ENCODE peak calls at places on chromosome X, in eight cellular contexts. One of them, this sample, is unnamed.
A peak's percentile ranks its signal among the peaks of the same experiment; 100 is the strongest.

GRCh38 chrX:7088968-7089615 is 58.4 kb upstream of the STS start:
- DNase-seq in astrocyte of the cerebellum: no peak
- DNase-seq in mucosa of descending colon: no peak
- DNase-seq in fibroblast of lung: no peak
- DNase-seq in spleen: peak; percentile 84
- DNase-seq in psoas muscle: no peak
- DNase-seq in right lobe of liver: peak; percentile 47
- DNase-seq in GM23338: peak; percentile 57
- DNase-seq in this sample: no peak

GRCh38 chrX:27976284-27976683 is 5.0 kb downstream of the DCAF8L1 start:
- DNase-seq in astrocyte of the cerebellum: no peak
- DNase-seq in mucosa of descending colon: no peak
- DNase-seq in fibroblast of lung: peak; percentile 64
- DNase-seq in spleen: no peak
- DNase-seq in psoas muscle: no peak
- DNase-seq in right lobe of liver: no peak
- DNase-seq in GM23338: no peak
- DNase-seq in this sample: peak; percentile 16

GRCh38 chrX:19907794-19908193 is 20.4 kb upstream of the SH3KBP1 start:
- DNase-seq in astrocyte of the cerebellum: no peak
- DNase-seq in mucosa of descending colon: no peak
- DNase-seq in fibroblast of lung: no peak
- DNase-seq in spleen: no peak
- DNase-seq in psoas muscle: no peak
- DNase-seq in right lobe of liver: no peak
- DNase-seq in GM23338: no peak
- DNase-seq in this sample: no peak

GRCh38 chrX:150704030-150704613 is 10.9 kb downstream of the MTMR1 start:
- DNase-seq in astrocyte of the cerebellum: no peak
- DNase-seq in mucosa of descending colon: no peak
- DNase-seq in fibroblast of lung: no peak
- DNase-seq in spleen: no peak
- DNase-seq in psoas muscle: no peak
- DNase-seq in right lobe of liver: no peak
- DNase-seq in GM23338: no peak
- DNase-seq in this sample: peak; percentile 64

GRCh38 chrX:115261148-115261547 is 27.3 kb upstream of the LRCH2 start:
- DNase-seq in astrocyte of the cerebellum: no peak
- DNase-seq in mucosa of descending colon: no peak
- DNase-seq in fibroblast of lung: no peak
- DNase-seq in spleen: no peak
- DNase-seq in psoas muscle: no peak
- DNase-seq in right lobe of liver: no peak
- DNase-seq in GM23338: no peak
- DNase-seq in this sample: no peak

GRCh38 chrX:106726485-106727437 is at the start of gene RNF128:
- DNase-seq in astrocyte of the cerebellum: no peak
- DNase-seq in mucosa of descending colon: peak; percentile 86
- DNase-seq in fibroblast of lung: peak; percentile 13
- DNase-seq in spleen: peak; percentile 66
- DNase-seq in psoas muscle: peak; percentile 72
- DNase-seq in right lobe of liver: peak; percentile 84
- DNase-seq in GM23338: peak; percentile 89
- DNase-seq in this sample: peak; percentile 23

GRCh38 chrX:1074172-1074571 is 138.3 kb downstream of the CRLF2 start:
- DNase-seq in astrocyte of the cerebellum: no peak
- DNase-seq in mucosa of descending colon: no peak
- DNase-seq in fibroblast of lung: no peak
- DNase-seq in spleen: no peak
- DNase-seq in psoas muscle: no peak
- DNase-seq in right lobe of liver: no peak
- DNase-seq in GM23338: no peak
- DNase-seq in this sample: no peak

GRCh38 chrX:54785901-54786300 is 12.2 kb downstream of the ITIH6 start:
- DNase-seq in astrocyte of the cerebellum: no peak
- DNase-seq in mucosa of descending colon: no peak
- DNase-seq in fibroblast of lung: no peak
- DNase-seq in spleen: no peak
- DNase-seq in psoas muscle: no peak
- DNase-seq in right lobe of liver: peak; percentile 52
- DNase-seq in GM23338: peak; percentile 41
- DNase-seq in this sample: no peak

GRCh38 chrX:44529315-44529714 is 13.3 kb downstream of the FUNDC1 start:
- DNase-seq in astrocyte of the cerebellum: no peak
- DNase-seq in mucosa of descending colon: no peak
- DNase-seq in fibroblast of lung: no peak
- DNase-seq in spleen: no peak
- DNase-seq in psoas muscle: no peak
- DNase-seq in right lobe of liver: no peak
- DNase-seq in GM23338: no peak
- DNase-seq in this sample: no peak

GRCh38 chrX:53086464-53086863 is 4.3 kb downstream of the TSPYL2 start:
- DNase-seq in astrocyte of the cerebellum: no peak
- DNase-seq in mucosa of descending colon: no peak
- DNase-seq in fibroblast of lung: no peak
- DNase-seq in spleen: no peak
- DNase-seq in psoas muscle: peak; percentile 86
- DNase-seq in right lobe of liver: peak; percentile 75
- DNase-seq in GM23338: no peak
- DNase-seq in this sample: no peak

GRCh38 chrX:79107891-79108718 is 36.4 kb upstream of the GPR174 start:
- DNase-seq in astrocyte of the cerebellum: no peak
- DNase-seq in mucosa of descending colon: no peak
- DNase-seq in fibroblast of lung: no peak
- DNase-seq in spleen: no peak
- DNase-seq in psoas muscle: no peak
- DNase-seq in right lobe of liver: no peak
- DNase-seq in GM23338: no peak
- DNase-seq in this sample: no peak

GRCh38 chrX:20838477-20838876 is 535.7 kb upstream of the CNKSR2 start:
- DNase-seq in astrocyte of the cerebellum: no peak
- DNase-seq in mucosa of descending colon: no peak
- DNase-seq in fibroblast of lung: no peak
- DNase-seq in spleen: no peak
- DNase-seq in psoas muscle: peak; percentile 20
- DNase-seq in right lobe of liver: no peak
- DNase-seq in GM23338: no peak
- DNase-seq in this sample: no peak

GRCh38 chrX:138748480-138748879 is 37.0 kb upstream of the FGF13 start:
- DNase-seq in astrocyte of the cerebellum: peak; percentile 11
- DNase-seq in mucosa of descending colon: no peak
- DNase-seq in fibroblast of lung: peak; percentile 15
- DNase-seq in spleen: no peak
- DNase-seq in psoas muscle: no peak
- DNase-seq in right lobe of liver: no peak
- DNase-seq in GM23338: peak; percentile 44
- DNase-seq in this sample: peak; percentile 22

GRCh38 chrX:83077606-83078005 is 430.5 kb upstream of the POU3F4 start:
- DNase-seq in astrocyte of the cerebellum: no peak
- DNase-seq in mucosa of descending colon: no peak
- DNase-seq in fibroblast of lung: no peak
- DNase-seq in spleen: no peak
- DNase-seq in psoas muscle: no peak
- DNase-seq in right lobe of liver: no peak
- DNase-seq in GM23338: no peak
- DNase-seq in this sample: no peak

GRCh38 chrX:137982791-137983190 is 416.9 kb downstream of the ZIC3 start:
- DNase-seq in astrocyte of the cerebellum: no peak
- DNase-seq in mucosa of descending colon: no peak
- DNase-seq in fibroblast of lung: no peak
- DNase-seq in spleen: no peak
- DNase-seq in psoas muscle: no peak
- DNase-seq in right lobe of liver: no peak
- DNase-seq in GM23338: no peak
- DNase-seq in this sample: no peak

GRCh38 chrX:100368167-100368566 is 41.9 kb downstream of the PCDH19 start:
- DNase-seq in astrocyte of the cerebellum: no peak
- DNase-seq in mucosa of descending colon: no peak
- DNase-seq in fibroblast of lung: peak; percentile 1
- DNase-seq in spleen: no peak
- DNase-seq in psoas muscle: no peak
- DNase-seq in right lobe of liver: peak; percentile 37
- DNase-seq in GM23338: peak; percentile 49
- DNase-seq in this sample: no peak

GRCh38 chrX:42085836-42086235 is 162.5 kb upstream of the CASK start:
- DNase-seq in astrocyte of the cerebellum: no peak
- DNase-seq in mucosa of descending colon: no peak
- DNase-seq in fibroblast of lung: no peak
- DNase-seq in spleen: no peak
- DNase-seq in psoas muscle: no peak
- DNase-seq in right lobe of liver: no peak
- DNase-seq in GM23338: no peak
- DNase-seq in this sample: no peak

DNA sequence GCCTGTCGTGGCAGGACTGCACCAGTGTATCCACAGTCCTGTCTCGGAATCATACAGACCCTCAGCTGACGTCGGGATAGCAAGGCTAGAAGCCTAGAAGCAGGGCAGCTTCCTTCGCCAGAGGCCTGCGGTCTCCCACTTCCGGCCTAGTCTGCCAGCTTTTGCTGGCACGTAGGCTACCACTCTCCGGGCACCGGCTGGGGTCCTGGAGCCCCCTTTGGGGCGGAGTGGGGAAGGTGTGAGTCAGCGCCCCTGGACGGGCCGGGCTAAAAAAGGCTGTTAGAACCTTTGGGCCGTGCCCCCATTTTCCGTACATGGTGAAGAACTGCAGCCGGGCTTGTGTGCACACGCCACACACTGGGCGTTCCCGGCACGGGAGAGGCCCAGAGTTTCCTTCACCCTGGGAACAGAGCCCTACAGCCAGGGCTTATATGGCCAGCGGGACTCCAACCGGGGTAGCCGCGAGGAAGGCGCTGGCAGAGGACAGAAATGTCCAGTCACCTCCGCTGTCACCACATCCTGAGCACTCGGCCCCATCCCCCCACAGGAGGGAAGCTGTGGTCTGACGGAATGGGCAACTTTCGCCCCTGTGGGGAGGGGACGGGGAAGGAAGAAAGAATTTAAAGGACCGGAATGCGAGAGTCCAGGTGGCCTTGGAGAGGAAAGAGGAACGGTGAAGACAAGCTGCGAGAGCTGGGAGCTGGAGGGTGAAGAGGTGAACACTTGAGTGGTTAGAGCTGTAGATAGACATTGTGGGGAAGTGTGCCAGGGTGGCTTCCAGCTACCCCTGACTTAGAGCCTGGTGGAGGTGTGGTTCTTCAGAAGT is 4.6 kb downstream of the MAGIX start:
- DNase-seq in astrocyte of the cerebellum: peak; percentile 54
- DNase-seq in mucosa of descending colon: peak; percentile 77
- DNase-seq in fibroblast of lung: peak; percentile 85
- DNase-seq in spleen: peak; percentile 91
- DNase-seq in psoas muscle: peak; percentile 85
- DNase-seq in right lobe of liver: no peak
- DNase-seq in GM23338: peak; percentile 49
- DNase-seq in this sample: peak; percentile 87
- H3K4me3 ChIP-seq in astrocyte of the cerebellum: peak overlapping the region; percentile 36
- H3K4me3 ChIP-seq in mucosa of descending colon: no peak overlapping the region
- H3K4me3 ChIP-seq in fibroblast of lung: peak overlapping the region; percentile 50
- H3K4me3 ChIP-seq in spleen: peak overlapping the region; percentile 40
- H3K4me3 ChIP-seq in psoas muscle: peak overlapping the region; percentile 67
- H3K4me3 ChIP-seq in right lobe of liver: no peak overlapping the region
- H3K4me3 ChIP-seq in GM23338: peak overlapping the region; percentile 59
- H3K4me3 ChIP-seq in this sample: peak overlapping the region; percentile 38

GRCh38 chrX:57528670-57529255 is 63.0 kb upstream of the ZXDB start:
- DNase-seq in astrocyte of the cerebellum: no peak
- DNase-seq in mucosa of descending colon: no peak
- DNase-seq in fibroblast of lung: no peak
- DNase-seq in spleen: no peak
- DNase-seq in psoas muscle: no peak
- DNase-seq in right lobe of liver: no peak
- DNase-seq in GM23338: peak; percentile 50
- DNase-seq in this sample: no peak
- TF ChIP-seq CTCF in astrocyte of the cerebellum: no peak
- TF ChIP-seq CTCF in mucosa of descending colon: no peak
- TF ChIP-seq CTCF in fibroblast of lung: peak; percentile 13
- TF ChIP-seq CTCF in spleen: no peak
- TF ChIP-seq CTCF in psoas muscle: peak; percentile 12
- TF ChIP-seq CTCF in right lobe of liver: peak; percentile 64
- TF ChIP-seq CTCF in GM23338: peak; percentile 60
- TF ChIP-seq CTCF in this sample: no peak

GRCh38 chrX:131617182-131617581 is 73.3 kb downstream of the OR13H1 start:
- DNase-seq in astrocyte of the cerebellum: peak; percentile 72
- DNase-seq in mucosa of descending colon: no peak
- DNase-seq in fibroblast of lung: peak; percentile 92
- DNase-seq in spleen: no peak
- DNase-seq in psoas muscle: no peak
- DNase-seq in right lobe of liver: no peak
- DNase-seq in GM23338: no peak
- DNase-seq in this sample: peak; percentile 84
- H3K4me3 ChIP-seq in astrocyte of the cerebellum: no peak overlapping the region
- H3K4me3 ChIP-seq in mucosa of descending colon: no peak overlapping the region
- H3K4me3 ChIP-seq in fibroblast of lung: no peak overlapping the region
- H3K4me3 ChIP-seq in spleen: no peak overlapping the region
- H3K4me3 ChIP-seq in psoas muscle: no peak overlapping the region
- H3K4me3 ChIP-seq in right lobe of liver: no peak overlapping the region
- H3K4me3 ChIP-seq in GM23338: no peak overlapping the region
- H3K4me3 ChIP-seq in this sample: no peak overlapping the region

GRCh38 chrX:104310657-104311056 is 55.9 kb upstream of the ESX1 start:
- DNase-seq in astrocyte of the cerebellum: no peak
- DNase-seq in mucosa of descending colon: no peak
- DNase-seq in fibroblast of lung: no peak
- DNase-seq in spleen: no peak
- DNase-seq in psoas muscle: no peak
- DNase-seq in right lobe of liver: no peak
- DNase-seq in GM23338: no peak
- DNase-seq in this sample: no peak

GRCh38 chrX:104307341-104307740 is 52.6 kb upstream of the ESX1 start:
- DNase-seq in astrocyte of the cerebellum: no peak
- DNase-seq in mucosa of descending colon: no peak
- DNase-seq in fibroblast of lung: no peak
- DNase-seq in spleen: no peak
- DNase-seq in psoas muscle: no peak
- DNase-seq in right lobe of liver: no peak
- DNase-seq in GM23338: no peak
- DNase-seq in this sample: no peak

GRCh38 chrX:104310084-104310483 is 55.4 kb upstream of the ESX1 start:
- DNase-seq in astrocyte of the cerebellum: no peak
- DNase-seq in mucosa of descending colon: no peak
- DNase-seq in fibroblast of lung: peak; percentile 54
- DNase-seq in spleen: no peak
- DNase-seq in psoas muscle: no peak
- DNase-seq in right lobe of liver: no peak
- DNase-seq in GM23338: no peak
- DNase-seq in this sample: peak; percentile 49

GRCh38 chrX:104306180-104306579 is 51.4 kb upstream of the ESX1 start:
- DNase-seq in astrocyte of the cerebellum: no peak
- DNase-seq in mucosa of descending colon: no peak
- DNase-seq in fibroblast of lung: no peak
- DNase-seq in spleen: no peak
- DNase-seq in psoas muscle: no peak
- DNase-seq in right lobe of liver: no peak
- DNase-seq in GM23338: no peak
- DNase-seq in this sample: no peak

DNA sequence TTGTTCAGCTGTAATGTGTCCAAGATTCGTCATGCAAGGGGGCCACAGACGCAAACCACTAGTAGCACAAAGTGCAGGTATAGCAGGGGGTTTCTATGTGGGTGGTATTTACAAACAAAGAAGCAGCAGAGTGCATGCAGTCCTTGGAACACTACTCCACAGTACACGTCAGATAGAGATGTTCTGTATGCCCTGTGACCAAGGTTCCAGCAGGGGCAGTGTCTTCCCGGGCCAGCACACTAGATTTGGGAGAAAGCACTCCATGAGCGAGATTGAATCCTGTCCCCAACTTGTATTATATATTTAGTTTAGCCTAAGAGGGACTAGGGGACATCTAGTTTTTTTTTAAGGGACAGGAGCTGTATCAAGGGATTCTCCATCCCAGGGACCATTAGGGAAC is 54.4 kb upstream of the ESX1 start:
- DNase-seq in astrocyte of the cerebellum: no peak
- DNase-seq in mucosa of descending colon: no peak
- DNase-seq in fibroblast of lung: no peak
- DNase-seq in spleen: no peak
- DNase-seq in psoas muscle: no peak
- DNase-seq in right lobe of liver: no peak
- DNase-seq in GM23338: peak; percentile 32
- DNase-seq in this sample: no peak
- TF ChIP-seq CTCF in astrocyte of the cerebellum: no peak
- TF ChIP-seq CTCF in mucosa of descending colon: no peak
- TF ChIP-seq CTCF in fibroblast of lung: no peak
- TF ChIP-seq CTCF in spleen: no peak
- TF ChIP-seq CTCF in psoas muscle: no peak
- TF ChIP-seq CTCF in right lobe of liver: no peak
- TF ChIP-seq CTCF in GM23338: peak; percentile 35
- TF ChIP-seq CTCF in this sample: peak; percentile 3

This sample was measured in astrocyte of the spinal cord.